ENCODE peak calls at places on chromosomes 13 and 19, in five cellular contexts. One of them, this sample, is unnamed.

GRCh38 chr13:74771964-74772363 is 637.8 kb upstream of the KLF12 start:
- DNase-seq in breast epithelium: no peak
- DNase-seq in hypothalamus: no peak
- DNase-seq in activated T-cell treated with anti-CD3 and anti-CD28 coated beads, Interleukin-2, amount 50 U/mL, for 72 hours: no peak
- DNase-seq in central memory CD4-positive, alpha-beta T cell: no peak
- DNase-seq in this sample: no peak

GRCh38 chr13:111629016-111629415 is 308.6 kb downstream of the TEX29 start:
- DNase-seq in breast epithelium: no peak
- DNase-seq in hypothalamus: no peak
- DNase-seq in activated T-cell treated with anti-CD3 and anti-CD28 coated beads, Interleukin-2, amount 50 U/mL, for 72 hours: no peak
- DNase-seq in central memory CD4-positive, alpha-beta T cell: no peak
- DNase-seq in this sample: no peak

GRCh38 chr13:93861818-93862217 is 617.7 kb downstream of the DCT start:
- DNase-seq in breast epithelium: no peak
- DNase-seq in hypothalamus: no peak
- DNase-seq in activated T-cell treated with anti-CD3 and anti-CD28 coated beads, Interleukin-2, amount 50 U/mL, for 72 hours: no peak
- DNase-seq in central memory CD4-positive, alpha-beta T cell: no peak
- DNase-seq in this sample: peak

GRCh38 chr13:41610426-41610825 is 153.1 kb downstream of the RGCC start:
- DNase-seq in breast epithelium: no peak
- DNase-seq in hypothalamus: no peak
- DNase-seq in activated T-cell treated with anti-CD3 and anti-CD28 coated beads, Interleukin-2, amount 50 U/mL, for 72 hours: no peak
- DNase-seq in central memory CD4-positive, alpha-beta T cell: no peak
- DNase-seq in this sample: no peak

GRCh38 chr19:10270180-10270615 is 722 bp upstream of the ICAM1 start:
- DNase-seq in breast epithelium: no peak
- DNase-seq in hypothalamus: peak
- DNase-seq in activated T-cell treated with anti-CD3 and anti-CD28 coated beads, Interleukin-2, amount 50 U/mL, for 72 hours: peak
- DNase-seq in central memory CD4-positive, alpha-beta T cell: peak
- DNase-seq in this sample: peak

GRCh38 chr13:52903320-52903719 is 54.9 kb upstream of the PCDH8 start:
- DNase-seq in breast epithelium: no peak
- DNase-seq in hypothalamus: no peak
- DNase-seq in activated T-cell treated with anti-CD3 and anti-CD28 coated beads, Interleukin-2, amount 50 U/mL, for 72 hours: no peak
- DNase-seq in central memory CD4-positive, alpha-beta T cell: no peak
- DNase-seq in this sample: no peak

GRCh38 chr19:4817467-4818277 is 13.8 kb downstream of the TICAM1 start:
- DNase-seq in breast epithelium: no peak
- DNase-seq in hypothalamus: no peak
- DNase-seq in activated T-cell treated with anti-CD3 and anti-CD28 coated beads, Interleukin-2, amount 50 U/mL, for 72 hours: no peak
- DNase-seq in central memory CD4-positive, alpha-beta T cell: no peak
- DNase-seq in this sample: no peak

GRCh38 chr13:35470671-35471465 is 5.6 kb downstream of the MAB21L1 start:
- DNase-seq in breast epithelium: no peak
- DNase-seq in hypothalamus: no peak
- DNase-seq in activated T-cell treated with anti-CD3 and anti-CD28 coated beads, Interleukin-2, amount 50 U/mL, for 72 hours: no peak
- DNase-seq in central memory CD4-positive, alpha-beta T cell: no peak
- DNase-seq in this sample: no peak

GRCh38 chr19:57816652-57817051 is 1.9 kb upstream of the ZNF552 start:
- DNase-seq in breast epithelium: no peak
- DNase-seq in hypothalamus: no peak
- DNase-seq in activated T-cell treated with anti-CD3 and anti-CD28 coated beads, Interleukin-2, amount 50 U/mL, for 72 hours: no peak
- DNase-seq in central memory CD4-positive, alpha-beta T cell: no peak
- DNase-seq in this sample: no peak

GRCh38 chr13:39385621-39386231 is 217.3 kb downstream of the LHFPL6 start:
- DNase-seq in breast epithelium: no peak
- DNase-seq in hypothalamus: no peak
- DNase-seq in activated T-cell treated with anti-CD3 and anti-CD28 coated beads, Interleukin-2, amount 50 U/mL, for 72 hours: no peak
- DNase-seq in central memory CD4-positive, alpha-beta T cell: no peak
- DNase-seq in this sample: no peak

GRCh38 chr19:58274771-58275199 is 4.0 kb upstream of the ZNF8 start:
- DNase-seq in breast epithelium: no peak
- DNase-seq in hypothalamus: no peak
- DNase-seq in activated T-cell treated with anti-CD3 and anti-CD28 coated beads, Interleukin-2, amount 50 U/mL, for 72 hours: no peak
- DNase-seq in central memory CD4-positive, alpha-beta T cell: no peak
- DNase-seq in this sample: no peak

GRCh38 chr13:44758595-44759221 is 182.6 kb upstream of the TSC22D1 start:
- DNase-seq in breast epithelium: no peak
- DNase-seq in hypothalamus: no peak
- DNase-seq in activated T-cell treated with anti-CD3 and anti-CD28 coated beads, Interleukin-2, amount 50 U/mL, for 72 hours: peak
- DNase-seq in central memory CD4-positive, alpha-beta T cell: no peak
- DNase-seq in this sample: peak

GRCh38 chr13:42561752-42562467 is 12.0 kb upstream of the TNFSF11 start:
- DNase-seq in breast epithelium: no peak
- DNase-seq in hypothalamus: no peak
- DNase-seq in activated T-cell treated with anti-CD3 and anti-CD28 coated beads, Interleukin-2, amount 50 U/mL, for 72 hours: peak
- DNase-seq in central memory CD4-positive, alpha-beta T cell: no peak
- DNase-seq in this sample: no peak

GRCh38 chr19:19948800-19949199 is 48.1 kb downstream of the ZNF93 start:
- DNase-seq in breast epithelium: no peak
- DNase-seq in hypothalamus: no peak
- DNase-seq in activated T-cell treated with anti-CD3 and anti-CD28 coated beads, Interleukin-2, amount 50 U/mL, for 72 hours: no peak
- DNase-seq in central memory CD4-positive, alpha-beta T cell: no peak
- DNase-seq in this sample: peak

GRCh38 chr13:23570931-23571330 is 719 bp downstream of the TNFRSF19 start:
- DNase-seq in breast epithelium: no peak
- DNase-seq in hypothalamus: no peak
- DNase-seq in activated T-cell treated with anti-CD3 and anti-CD28 coated beads, Interleukin-2, amount 50 U/mL, for 72 hours: no peak
- DNase-seq in central memory CD4-positive, alpha-beta T cell: no peak
- DNase-seq in this sample: no peak

GRCh38 chr19:27793128-27793643 is 1419.8 kb downstream of the UQCRFS1 start:
- DNase-seq in breast epithelium: peak
- DNase-seq in hypothalamus: no peak
- DNase-seq in activated T-cell treated with anti-CD3 and anti-CD28 coated beads, Interleukin-2, amount 50 U/mL, for 72 hours: peak
- DNase-seq in central memory CD4-positive, alpha-beta T cell: no peak
- DNase-seq in this sample: peak

GRCh38 chr19:29872224-29872731 is 60.5 kb downstream of the CCNE1 start:
- DNase-seq in breast epithelium: no peak
- DNase-seq in hypothalamus: no peak
- DNase-seq in activated T-cell treated with anti-CD3 and anti-CD28 coated beads, Interleukin-2, amount 50 U/mL, for 72 hours: peak
- DNase-seq in central memory CD4-positive, alpha-beta T cell: no peak
- DNase-seq in this sample: no peak

GRCh38 chr19:49988433-49988832 is 27.5 kb upstream of the SIGLEC11 start:
- DNase-seq in breast epithelium: no peak
- DNase-seq in hypothalamus: no peak
- DNase-seq in activated T-cell treated with anti-CD3 and anti-CD28 coated beads, Interleukin-2, amount 50 U/mL, for 72 hours: peak
- DNase-seq in central memory CD4-positive, alpha-beta T cell: no peak
- DNase-seq in this sample: peak

GRCh38 chr13:113122571-113123225 is at the start of gene F10:
- DNase-seq in breast epithelium: peak
- DNase-seq in hypothalamus: no peak
- DNase-seq in activated T-cell treated with anti-CD3 and anti-CD28 coated beads, Interleukin-2, amount 50 U/mL, for 72 hours: no peak
- DNase-seq in central memory CD4-positive, alpha-beta T cell: no peak
- DNase-seq in this sample: peak

GRCh38 chr13:79779761-79780160 is 298.8 kb downstream of the NDFIP2 start:
- DNase-seq in breast epithelium: no peak
- DNase-seq in hypothalamus: no peak
- DNase-seq in activated T-cell treated with anti-CD3 and anti-CD28 coated beads, Interleukin-2, amount 50 U/mL, for 72 hours: no peak
- DNase-seq in central memory CD4-positive, alpha-beta T cell: no peak
- DNase-seq in this sample: no peak

GRCh38 chr13:101522607-101523006 is 70.1 kb downstream of the ITGBL1 start:
- DNase-seq in breast epithelium: no peak
- DNase-seq in hypothalamus: no peak
- DNase-seq in activated T-cell treated with anti-CD3 and anti-CD28 coated beads, Interleukin-2, amount 50 U/mL, for 72 hours: no peak
- DNase-seq in central memory CD4-positive, alpha-beta T cell: no peak
- DNase-seq in this sample: peak

GRCh38 chr19:29170554-29170953 is 42.4 kb downstream of the UQCRFS1 start:
- DNase-seq in breast epithelium: no peak
- DNase-seq in hypothalamus: no peak
- DNase-seq in activated T-cell treated with anti-CD3 and anti-CD28 coated beads, Interleukin-2, amount 50 U/mL, for 72 hours: no peak
- DNase-seq in central memory CD4-positive, alpha-beta T cell: no peak
- DNase-seq in this sample: no peak

GRCh38 chr19:32324631-32325215 is 20.7 kb upstream of the ZNF507 start:
- DNase-seq in breast epithelium: no peak
- DNase-seq in hypothalamus: no peak
- DNase-seq in activated T-cell treated with anti-CD3 and anti-CD28 coated beads, Interleukin-2, amount 50 U/mL, for 72 hours: no peak
- DNase-seq in central memory CD4-positive, alpha-beta T cell: no peak
- DNase-seq in this sample: no peak

GRCh38 chr19:34430738-34431625 is 2.8 kb downstream of the UBA2 start:
- DNase-seq in breast epithelium: no peak
- DNase-seq in hypothalamus: no peak
- DNase-seq in activated T-cell treated with anti-CD3 and anti-CD28 coated beads, Interleukin-2, amount 50 U/mL, for 72 hours: peak
- DNase-seq in central memory CD4-positive, alpha-beta T cell: peak
- DNase-seq in this sample: no peak

GRCh38 chr13:23686948-23687347 is 116.7 kb downstream of the TNFRSF19 start:
- DNase-seq in breast epithelium: no peak
- DNase-seq in hypothalamus: no peak
- DNase-seq in activated T-cell treated with anti-CD3 and anti-CD28 coated beads, Interleukin-2, amount 50 U/mL, for 72 hours: no peak
- DNase-seq in central memory CD4-positive, alpha-beta T cell: no peak
- DNase-seq in this sample: no peak

GRCh38 chr19:45166723-45167252 is 6.0 kb upstream of the NKPD1 start:
- DNase-seq in breast epithelium: no peak
- DNase-seq in hypothalamus: no peak
- DNase-seq in activated T-cell treated with anti-CD3 and anti-CD28 coated beads, Interleukin-2, amount 50 U/mL, for 72 hours: no peak
- DNase-seq in central memory CD4-positive, alpha-beta T cell: no peak
- DNase-seq in this sample: no peak

GRCh38 chr13:48233097-48233885 is at the start of gene ITM2B:
- DNase-seq in breast epithelium: peak
- DNase-seq in hypothalamus: peak
- DNase-seq in activated T-cell treated with anti-CD3 and anti-CD28 coated beads, Interleukin-2, amount 50 U/mL, for 72 hours: peak
- DNase-seq in central memory CD4-positive, alpha-beta T cell: peak
- DNase-seq in this sample: peak

GRCh38 chr19:38735257-38735686 is 9.0 kb downstream of the CAPN12 start:
- DNase-seq in breast epithelium: no peak
- DNase-seq in hypothalamus: no peak
- DNase-seq in activated T-cell treated with anti-CD3 and anti-CD28 coated beads, Interleukin-2, amount 50 U/mL, for 72 hours: peak
- DNase-seq in central memory CD4-positive, alpha-beta T cell: peak
- DNase-seq in this sample: no peak

GRCh38 chr19:10228925-10229324 is 2.2 kb downstream of the S1PR2 start:
- DNase-seq in breast epithelium: no peak
- DNase-seq in hypothalamus: no peak
- DNase-seq in activated T-cell treated with anti-CD3 and anti-CD28 coated beads, Interleukin-2, amount 50 U/mL, for 72 hours: peak
- DNase-seq in central memory CD4-positive, alpha-beta T cell: peak
- DNase-seq in this sample: no peak

GRCh38 chr13:93496985-93497673 is 270.5 kb downstream of the GPC6 start:
- DNase-seq in breast epithelium: no peak
- DNase-seq in hypothalamus: no peak
- DNase-seq in activated T-cell treated with anti-CD3 and anti-CD28 coated beads, Interleukin-2, amount 50 U/mL, for 72 hours: no peak
- DNase-seq in central memory CD4-positive, alpha-beta T cell: no peak
- DNase-seq in this sample: no peak

GRCh38 chr13:35475960-35476943 is at the start of gene MAB21L1:
- DNase-seq in breast epithelium: no peak
- DNase-seq in hypothalamus: no peak
- DNase-seq in activated T-cell treated with anti-CD3 and anti-CD28 coated beads, Interleukin-2, amount 50 U/mL, for 72 hours: peak
- DNase-seq in central memory CD4-positive, alpha-beta T cell: no peak
- DNase-seq in this sample: peak

GRCh38 chr19:15074371-15074770 is 7.6 kb upstream of the OR1I1 start:
- DNase-seq in breast epithelium: no peak
- DNase-seq in hypothalamus: no peak
- DNase-seq in activated T-cell treated with anti-CD3 and anti-CD28 coated beads, Interleukin-2, amount 50 U/mL, for 72 hours: no peak
- DNase-seq in central memory CD4-positive, alpha-beta T cell: no peak
- DNase-seq in this sample: no peak

GRCh38 chr13:21849323-21849722 is 178.4 kb downstream of the FGF9 start:
- DNase-seq in breast epithelium: no peak
- DNase-seq in hypothalamus: no peak
- DNase-seq in activated T-cell treated with anti-CD3 and anti-CD28 coated beads, Interleukin-2, amount 50 U/mL, for 72 hours: peak
- DNase-seq in central memory CD4-positive, alpha-beta T cell: peak
- DNase-seq in this sample: no peak

GRCh38 chr13:45464687-45465453 is at the start of gene COG3:
- DNase-seq in breast epithelium: peak
- DNase-seq in hypothalamus: peak
- DNase-seq in activated T-cell treated with anti-CD3 and anti-CD28 coated beads, Interleukin-2, amount 50 U/mL, for 72 hours: peak
- DNase-seq in central memory CD4-positive, alpha-beta T cell: peak
- DNase-seq in this sample: peak

GRCh38 chr19:49430678-49431329 is 5.6 kb downstream of the GFY start:
- DNase-seq in breast epithelium: no peak
- DNase-seq in hypothalamus: no peak
- DNase-seq in activated T-cell treated with anti-CD3 and anti-CD28 coated beads, Interleukin-2, amount 50 U/mL, for 72 hours: no peak
- DNase-seq in central memory CD4-positive, alpha-beta T cell: no peak
- DNase-seq in this sample: no peak

GRCh38 chr19:48325265-48325910 is at the start of gene EMP3:
- DNase-seq in breast epithelium: peak
- DNase-seq in hypothalamus: no peak
- DNase-seq in activated T-cell treated with anti-CD3 and anti-CD28 coated beads, Interleukin-2, amount 50 U/mL, for 72 hours: peak
- DNase-seq in central memory CD4-positive, alpha-beta T cell: peak
- DNase-seq in this sample: peak

GRCh38 chr13:47869780-47870179 is 131.3 kb downstream of the SUCLA2 start:
- DNase-seq in breast epithelium: no peak
- DNase-seq in hypothalamus: no peak
- DNase-seq in activated T-cell treated with anti-CD3 and anti-CD28 coated beads, Interleukin-2, amount 50 U/mL, for 72 hours: no peak
- DNase-seq in central memory CD4-positive, alpha-beta T cell: no peak
- DNase-seq in this sample: no peak

GRCh38 chr19:55096061-55096701 is 20.5 kb downstream of the EPS8L1 start:
- DNase-seq in breast epithelium: no peak
- DNase-seq in hypothalamus: no peak
- DNase-seq in activated T-cell treated with anti-CD3 and anti-CD28 coated beads, Interleukin-2, amount 50 U/mL, for 72 hours: no peak
- DNase-seq in central memory CD4-positive, alpha-beta T cell: no peak
- DNase-seq in this sample: no peak

GRCh38 chr19:4660181-4660791 is 9.9 kb downstream of the MYDGF start:
- DNase-seq in breast epithelium: no peak
- DNase-seq in hypothalamus: no peak
- DNase-seq in activated T-cell treated with anti-CD3 and anti-CD28 coated beads, Interleukin-2, amount 50 U/mL, for 72 hours: no peak
- DNase-seq in central memory CD4-positive, alpha-beta T cell: no peak
- DNase-seq in this sample: no peak